ENCODE peak calls at places on chromosomes 6 and 20, in four cellular contexts. H is K562, Z is H1, B is HCT116. X is an unnamed sample.
A peak's percentile ranks its signal among the peaks of the same experiment; 100 is the strongest.

GRCh38 chr6:5471044-5471443 is 209.7 kb downstream of the FARS2 start:
- DNase-seq in H (peak; percentile 62), Z (peak; percentile 27), B (peak; percentile 19), X (peak; percentile 26)

GRCh38 chr20:36784900-36785299 is 11.3 kb upstream of the DSN1 start:
- DNase-seq in H (no peak), Z (no peak), B (no peak), X (no peak)

GRCh38 chr6:52286798-52287432 is 2.4 kb upstream of the MCM3 start:
- DNase-seq in H (peak; percentile 42), Z (no peak), B (peak; percentile 63), X (no peak)

GRCh38 chr6:98498891-98499290 is 335.5 kb upstream of the POU3F2 start:
- DNase-seq in H (no peak), Z (no peak), B (no peak), X (no peak)

GRCh38 chr6:105601541-105602174 is 198.8 kb upstream of the PREP start:
- DNase-seq in H (no peak), Z (no peak), B (no peak), X (peak; percentile 99)

GRCh38 chr6:142569676-142570075 is 267.9 kb downstream of the ADGRG6 start:
- DNase-seq in H (no peak), Z (no peak), B (peak; percentile 33), X (no peak)

GRCh38 chr6:23587582-23587981 is 538.4 kb upstream of the NRSN1 start:
- DNase-seq in H (no peak), Z (no peak), B (no peak), X (no peak)

GRCh38 chr6:151445482-151445881 is 6.4 kb downstream of the RMND1 start:
- DNase-seq in H (no peak), Z (no peak), B (no peak), X (no peak)

GRCh38 chr6:89596056-89596455 is 42.5 kb downstream of the LYRM2 start:
- DNase-seq in H (no peak), Z (no peak), B (no peak), X (peak; percentile 52)

GRCh38 chr6:116329156-116329555 is 41.6 kb upstream of the DSE start:
- DNase-seq in H (no peak), Z (no peak), B (no peak), X (no peak)

GRCh38 chr6:18147616-18148015 is 7.3 kb downstream of the TPMT start:
- DNase-seq in H (no peak), Z (no peak), B (no peak), X (no peak)

GRCh38 chr6:33954453-33954852 is 150.7 kb upstream of the MLN start:
- DNase-seq in H (no peak), Z (no peak), B (no peak), X (no peak)

GRCh38 chr6:41578714-41579610 is 32.8 kb downstream of the FOXP4 start:
- DNase-seq in H (peak; percentile 75), Z (no peak), B (no peak), X (no peak)

GRCh38 chr6:89989742-89990141 is 95.5 kb downstream of the GJA10 start:
- DNase-seq in H (no peak), Z (no peak), B (no peak), X (no peak)

GRCh38 chr6:52574709-52575489 is 2.0 kb downstream of the TRAM2 start:
- DNase-seq in H (peak; percentile 56), Z (no peak), B (no peak), X (peak; percentile 36)

GRCh38 chr6:32081168-32081624 is 27.9 kb downstream of the TNXB start:
- DNase-seq in H (peak; percentile 77), Z (no peak), B (no peak), X (no peak)

GRCh38 chr6:41667195-41667594 is 28.9 kb downstream of the MDFI start:
- DNase-seq in H (no peak), Z (no peak), B (no peak), X (no peak)

GRCh38 chr6:13908955-13909381 is 15.8 kb upstream of the RNF182 start:
- DNase-seq in H (peak; percentile 86), Z (no peak), B (peak; percentile 71), X (peak; percentile 27)

GRCh38 chr6:144597511-144597910 is 312.4 kb downstream of the UTRN start:
- DNase-seq in H (no peak), Z (no peak), B (no peak), X (no peak)

GRCh38 chr6:11323666-11324452 is 91.4 kb upstream of the NEDD9 start:
- DNase-seq in H (no peak), Z (no peak), B (no peak), X (peak; percentile 39)

GRCh38 chr6:80771941-80772340 is 665.5 kb downstream of the BCKDHB start:
- DNase-seq in H (no peak), Z (no peak), B (no peak), X (no peak)

GRCh38 chr20:32190608-32191415 is 16.7 kb downstream of the PLAGL2 start:
- DNase-seq in H (no peak), Z (no peak), B (no peak), X (no peak)

GRCh38 chr6:75941509-75941908 is 131.0 kb downstream of the IMPG1 start:
- DNase-seq in H (no peak), Z (no peak), B (no peak), X (no peak)

GRCh38 chr6:113994934-113995342 is 24.0 kb upstream of the HDAC2 start:
- DNase-seq in H (peak; percentile 22), Z (no peak), B (peak; percentile 88), X (no peak)
- TF ChIP-seq EGR1 in H (no peak), Z (no peak), B (no peak), X (no peak)

DNA sequence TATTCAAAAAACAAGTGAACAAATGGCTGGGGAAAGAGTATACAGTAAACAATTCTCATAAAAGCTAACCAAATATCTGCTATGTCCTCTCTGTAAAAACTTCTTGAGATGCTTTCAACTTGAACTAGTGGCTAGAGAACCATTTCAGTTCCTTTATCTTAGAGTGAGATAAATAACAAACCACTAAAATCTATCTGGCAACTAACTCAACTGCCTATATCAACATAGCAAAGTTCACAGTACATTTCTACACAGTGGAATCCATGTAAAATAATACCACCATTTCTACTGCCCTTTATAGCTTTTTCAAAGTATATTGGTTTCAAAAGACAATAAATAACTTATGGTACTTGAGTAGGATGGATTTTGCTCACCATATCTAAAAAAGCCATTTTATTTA is 95.1 kb downstream of the MMS22L start:
- DNase-seq in H (no peak), Z (no peak), B (no peak), X (no peak)
- TF ChIP-seq EGR1 in H (no peak), Z (no peak), B (no peak), X (no peak)

GRCh38 chr6:16741112-16742016 is 19.9 kb downstream of the ATXN1 start:
- DNase-seq in H (no peak), Z (no peak), B (no peak), X (no peak)
- TF ChIP-seq EGR1 in H (no peak), Z (no peak), B (no peak), X (no peak)

DNA sequence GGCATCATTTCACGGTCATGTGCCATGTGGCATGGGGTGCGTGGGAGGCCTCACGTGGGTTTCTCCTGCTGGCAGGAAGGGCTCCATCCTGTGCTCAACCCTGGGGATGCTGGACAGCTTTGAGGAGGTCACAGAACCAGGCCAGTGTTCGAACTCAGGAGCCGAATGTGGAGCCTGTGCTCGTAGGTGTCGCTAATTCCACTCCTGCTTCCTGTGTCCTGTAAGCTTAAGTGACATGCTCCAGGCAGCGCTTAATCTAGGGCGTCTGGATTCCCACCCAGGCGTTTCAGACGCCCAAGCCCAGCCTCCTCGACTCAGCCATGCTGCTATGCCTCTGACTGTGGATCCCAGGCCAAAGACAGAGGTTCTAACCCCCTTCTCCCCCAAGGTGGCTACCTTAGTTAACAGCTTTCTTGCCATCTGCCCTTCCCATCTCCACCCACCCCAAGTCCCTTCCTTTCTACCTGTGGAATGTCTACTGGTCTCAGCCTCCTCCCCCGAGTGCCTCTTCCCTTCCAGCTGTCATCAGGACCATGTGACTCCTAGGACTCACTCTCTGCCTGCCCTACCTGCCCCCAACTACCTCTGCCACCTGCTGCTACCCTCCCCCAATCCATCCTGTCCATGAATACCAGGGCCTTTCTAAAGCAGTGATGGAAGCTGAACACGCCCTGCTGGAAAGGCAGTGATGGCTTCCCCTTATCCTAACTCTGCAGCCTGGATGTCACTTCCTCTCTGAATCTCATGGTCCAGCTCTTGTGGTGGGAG is 255.1 kb downstream of the CDH26 start:
- DNase-seq in H (no peak), Z (no peak), B (no peak), X (no peak)
- TF ChIP-seq EGR1 in H (no peak), Z (no peak), B (no peak), X (no peak)

GRCh38 chr6:139577991-139578604 is 203.7 kb upstream of the CITED2 start:
- DNase-seq in H (no peak), Z (no peak), B (no peak), X (no peak)

GRCh38 chr6:139572001-139572400 is 197.6 kb upstream of the CITED2 start:
- DNase-seq in H (no peak), Z (no peak), B (no peak), X (no peak)

GRCh38 chr6:139580592-139581484 is 206.4 kb upstream of the CITED2 start:
- DNase-seq in H (no peak), Z (no peak), B (no peak), X (peak; percentile 56)

GRCh38 chr6:139581485-139581865 is 207.0 kb upstream of the CITED2 start:
- DNase-seq in H (no peak), Z (no peak), B (no peak), X (no peak)

GRCh38 chr6:139577124-139577800 is 202.8 kb upstream of the CITED2 start:
- DNase-seq in H (no peak), Z (no peak), B (no peak), X (no peak)
- TF ChIP-seq EGR1 in H (no peak), Z (no peak), B (no peak), X (no peak)

DNA sequence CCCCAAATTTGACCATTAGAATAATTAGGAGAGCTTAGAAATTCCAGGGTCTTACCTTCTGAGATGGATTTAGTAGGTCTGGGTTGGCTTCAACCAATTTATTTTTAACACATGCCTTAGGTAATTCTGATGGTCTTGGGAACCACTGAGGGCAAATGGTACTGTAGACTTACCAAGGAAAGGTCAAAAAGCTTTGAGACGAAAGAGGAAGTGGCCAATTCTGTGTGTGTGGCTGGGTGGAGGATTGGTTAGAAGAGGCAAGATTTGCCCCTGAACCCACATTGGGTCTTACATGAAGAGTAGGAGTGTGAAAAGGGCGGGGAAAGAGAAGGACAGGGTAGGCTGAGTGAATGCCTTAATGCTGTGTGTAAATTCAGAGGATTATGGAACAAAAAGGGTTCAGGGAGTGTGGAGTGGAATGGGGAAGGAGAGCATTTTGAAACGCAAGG is 2.7 kb downstream of the ITCH start:
- DNase-seq in H (no peak), Z (no peak), B (no peak), X (peak; percentile 79)
- TF ChIP-seq EGR1 in H (no peak), Z (no peak), B (no peak), X (no peak)

GRCh38 chr6:71375676-71376075 is 87.1 kb downstream of the OGFRL1 start:
- DNase-seq in H (no peak), Z (no peak), B (no peak), X (no peak)
- TF ChIP-seq EGR1 in H (no peak), Z (no peak), B (no peak), X (no peak)